ENCODE peak calls at places on chromosomes 12 and 14, in four cellular contexts. J, L, Z and W are unnamed samples. For H3K36me3, the result is how much of the 10 kb centered on the place peaks cover.

GRCh38 chr12:56261503-56262230 is 3.5 kb upstream of the ANKRD52 start:
- DNase-seq in J (peak), L (peak), Z (no peak), W (no peak)

GRCh38 chr12:69896653-69897381 is 71.8 kb downstream of the MYRFL start:
- DNase-seq in J (no peak), L (no peak), Z (no peak), W (no peak)

GRCh38 chr12:24997970-24998582 is 49.2 kb upstream of the BCAT1 start:
- DNase-seq in J (peak), L (no peak), Z (peak), W (peak)

GRCh38 chr14:93232159-93232558 is 25.1 kb downstream of the UBR7 start:
- DNase-seq in J (no peak), L (no peak), Z (no peak), W (no peak)

GRCh38 chr12:91492648-91493047 is 310.0 kb upstream of the DCN start:
- DNase-seq in J (no peak), L (no peak), Z (peak), W (no peak)

GRCh38 chr14:20412876-20413784 is at the start of gene TEP1:
- DNase-seq in J (peak), L (peak), Z (peak), W (peak)

GRCh38 chr14:44204061-44204815 is 302.8 kb downstream of the FSCB start:
- DNase-seq in J (peak), L (no peak), Z (no peak), W (no peak)

GRCh38 chr14:50082308-50082742 is 34.0 kb downstream of the VCPKMT start:
- DNase-seq in J (no peak), L (no peak), Z (no peak), W (no peak)

GRCh38 chr12:5037795-5038357 is 5.8 kb upstream of the KCNA5 start:
- DNase-seq in J (no peak), L (no peak), Z (no peak), W (no peak)

GRCh38 chr14:22838631-22839041 is 2.3 kb downstream of the MMP14 start:
- DNase-seq in J (peak), L (no peak), Z (no peak), W (no peak)

GRCh38 chr12:130307859-130308258 is 29.8 kb upstream of the PIWIL1 start:
- DNase-seq in J (no peak), L (no peak), Z (no peak), W (no peak)

GRCh38 chr12:130300090-130300489 is 37.6 kb upstream of the PIWIL1 start:
- DNase-seq in J (no peak), L (no peak), Z (peak), W (no peak)

GRCh38 chr12:130300725-130301124 is 37.0 kb upstream of the PIWIL1 start:
- DNase-seq in J (no peak), L (no peak), Z (no peak), W (no peak)

GRCh38 chr12:130301577-130301976 is 36.1 kb upstream of the PIWIL1 start:
- DNase-seq in J (no peak), L (no peak), Z (no peak), W (no peak)

DNA sequence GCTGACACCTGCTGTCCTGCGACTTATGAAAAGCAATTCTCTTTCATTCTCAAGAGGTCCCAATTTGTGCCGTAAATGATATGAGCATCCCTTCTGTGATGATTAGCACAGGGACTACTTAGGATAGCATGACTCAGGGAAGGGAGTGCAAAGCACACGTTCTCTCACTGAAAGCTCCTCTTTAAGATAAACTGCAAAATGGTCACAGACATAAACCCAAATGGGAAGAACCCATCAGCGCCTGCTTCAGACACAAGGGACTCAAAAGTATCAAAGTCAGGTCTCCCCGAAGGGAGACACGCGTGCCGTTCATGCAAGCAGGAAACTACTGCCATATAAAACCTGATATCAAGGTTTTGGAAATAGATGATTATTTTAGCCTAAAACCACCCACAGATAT is 33.9 kb upstream of the PIWIL1 start:
- DNase-seq in J (no peak), L (no peak), Z (no peak), W (no peak)
- TF ChIP-seq CTCF in J (no peak), L (no peak), Z (no peak), W (no peak)

GRCh38 chr12:49641748-49642369 is 18.5 kb downstream of the PRPF40B start:
- DNase-seq in J (no peak), L (no peak), Z (no peak), W (no peak)
- H3K36me3 ChIP-seq in J (under half), L (under half), Z (under half), W (under half)

GRCh38 chr14:61280092-61280525 is 1.0 kb downstream of the TMEM30B start:
- DNase-seq in J (no peak), L (no peak), Z (no peak), W (no peak)

GRCh38 chr14:61281186-61281676 is at the start of gene TMEM30B:
- DNase-seq in J (no peak), L (no peak), Z (no peak), W (no peak)

GRCh38 chr14:61281911-61282310 is 773 bp upstream of the TMEM30B start:
- DNase-seq in J (no peak), L (no peak), Z (no peak), W (no peak)

GRCh38 chr14:61282746-61283145 is 1.6 kb upstream of the TMEM30B start:
- DNase-seq in J (no peak), L (no peak), Z (no peak), W (no peak)

DNA sequence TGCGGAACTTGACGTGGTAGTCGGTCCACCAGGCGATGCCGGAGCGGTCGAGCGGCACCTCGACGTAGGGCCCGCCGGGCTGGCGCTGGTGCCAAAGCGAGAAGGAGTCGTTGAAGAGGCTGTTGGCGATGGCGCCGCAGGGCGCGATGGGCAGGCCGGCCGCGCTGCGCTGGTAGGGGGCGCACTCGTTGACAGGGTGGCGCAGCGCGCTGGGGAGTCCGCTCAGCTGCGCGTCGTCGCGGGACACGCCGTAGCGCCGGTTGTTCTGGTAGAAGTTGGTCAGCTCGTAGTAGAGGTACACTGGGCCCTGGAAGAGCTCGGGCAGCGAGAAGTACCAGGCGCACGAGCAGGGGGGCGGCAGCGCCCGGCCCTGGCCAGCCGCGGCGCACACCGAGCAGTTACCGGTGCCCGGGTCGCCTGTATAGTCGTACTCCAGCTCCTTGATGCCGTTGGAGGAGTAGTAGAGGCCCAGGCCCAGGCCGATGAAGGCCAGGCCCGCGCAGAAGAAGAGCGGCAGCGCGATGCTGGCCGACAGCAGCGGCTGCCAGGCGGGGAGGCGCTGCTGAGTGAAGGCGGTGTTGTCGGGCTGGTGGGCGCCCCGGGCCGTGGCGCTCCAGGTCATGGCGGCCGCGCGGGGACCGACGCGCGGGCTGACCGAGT is 482 bp downstream of the TMEM30B start:
- DNase-seq in J (peak), L (no peak), Z (peak), W (peak)
- H3K4me3 ChIP-seq in J (peak), L (no peak), Z (peak), W (no peak)

GRCh38 chr12:6110006-6110405 is 14.5 kb downstream of the VWF start:
- DNase-seq in J (no peak), L (no peak), Z (no peak), W (no peak)

GRCh38 chr12:6104842-6105241 is 19.6 kb downstream of the VWF start:
- DNase-seq in J (no peak), L (no peak), Z (no peak), W (no peak)

GRCh38 chr12:6104027-6104426 is 20.4 kb downstream of the VWF start:
- DNase-seq in J (no peak), L (no peak), Z (no peak), W (no peak)

GRCh38 chr12:6112004-6112403 is 12.5 kb downstream of the VWF start:
- DNase-seq in J (no peak), L (no peak), Z (no peak), W (no peak)

DNA sequence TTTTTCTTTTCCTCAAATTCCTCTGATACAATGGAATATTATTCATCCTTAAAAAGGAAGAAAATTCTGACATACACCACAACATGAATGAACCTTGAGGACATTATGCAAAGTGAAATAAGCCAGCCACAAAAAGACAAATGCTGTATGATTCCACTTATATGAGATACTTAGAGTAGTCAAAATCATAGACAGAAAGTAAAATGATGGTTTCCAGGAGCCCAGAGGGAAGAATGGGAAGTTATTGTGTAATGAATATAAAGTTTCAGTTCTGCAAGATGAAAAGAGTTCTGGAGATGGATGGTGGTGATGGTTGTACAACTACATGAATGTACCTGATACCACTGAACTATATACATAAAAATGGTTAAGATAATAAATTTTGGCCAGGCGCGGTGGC is 18.3 kb downstream of the VWF start:
- DNase-seq in J (no peak), L (no peak), Z (no peak), W (no peak)
- TF ChIP-seq CTCF in J (no peak), L (no peak), Z (no peak), W (no peak)

GRCh38 chr14:64929003-64929337 is 13.6 kb downstream of the GPX2 start:
- DNase-seq in J (no peak), L (no peak), Z (no peak), W (no peak)
- H3K36me3 ChIP-seq in J (under half), L (half or more), Z (under half), W (under half)

GRCh38 chr14:64721899-64722298 is 17.7 kb downstream of the PLEKHG3 start:
- DNase-seq in J (no peak), L (no peak), Z (no peak), W (no peak)
- H3K4me3 ChIP-seq in J (no peak), L (no peak), Z (no peak), W (no peak)

GRCh38 chr12:120856980-120857379 is 47.2 kb downstream of the SPPL3 start:
- DNase-seq in J (no peak), L (peak), Z (no peak), W (no peak)
- TF ChIP-seq CTCF in J (peak), L (peak), Z (peak), W (peak)

DNA sequence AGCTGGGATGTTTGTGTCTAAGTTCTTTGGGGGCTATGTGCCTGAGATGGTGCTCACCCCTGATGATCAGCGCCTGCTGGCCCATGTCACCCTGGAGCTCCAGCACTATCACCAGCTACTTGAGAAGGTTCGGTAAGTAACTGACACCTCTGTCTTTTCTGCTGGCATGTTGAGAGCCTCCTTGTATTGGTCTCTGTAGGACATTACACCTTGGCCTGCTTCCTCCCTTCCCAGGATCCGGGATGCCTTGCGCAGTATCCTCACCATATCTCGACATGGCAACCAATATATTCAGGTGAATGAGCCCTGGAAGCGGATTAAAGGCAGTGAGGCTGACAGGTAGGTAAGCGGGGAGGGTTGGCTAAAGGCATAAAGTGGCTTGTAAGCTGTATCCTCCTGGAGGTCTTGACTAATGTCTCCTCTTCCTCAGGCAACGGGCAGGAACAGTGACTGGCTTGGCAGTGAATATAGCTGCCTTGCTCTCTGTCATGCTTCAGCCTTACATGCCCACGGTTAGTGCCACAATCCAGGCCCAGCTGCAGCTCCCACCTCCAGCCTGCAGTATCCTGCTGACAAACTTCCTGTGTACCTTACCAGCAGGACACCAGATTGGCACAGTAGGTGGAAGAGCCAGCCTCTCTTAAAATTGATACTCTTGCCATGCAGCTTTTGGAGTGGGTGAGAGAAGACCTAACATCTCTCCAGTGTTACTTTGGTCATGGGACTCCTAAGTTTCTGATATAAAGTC is 5.4 kb downstream of the DDIT3 start:
- DNase-seq in J (no peak), L (no peak), Z (no peak), W (no peak)
- H3K36me3 ChIP-seq in J (half or more), L (half or more), Z (under half), W (under half)

GRCh38 chr12:80701388-80701787 is 6.0 kb upstream of the MYF6 start:
- DNase-seq in J (no peak), L (no peak), Z (no peak), W (no peak)

GRCh38 chr12:80704430-80704829 is 3.0 kb upstream of the MYF6 start:
- DNase-seq in J (no peak), L (no peak), Z (peak), W (no peak)

GRCh38 chr12:80700327-80700726 is 7.1 kb upstream of the MYF6 start:
- DNase-seq in J (no peak), L (no peak), Z (no peak), W (no peak)

GRCh38 chr12:80698847-80699542 is 8.4 kb upstream of the MYF6 start:
- DNase-seq in J (no peak), L (no peak), Z (no peak), W (no peak)

DNA sequence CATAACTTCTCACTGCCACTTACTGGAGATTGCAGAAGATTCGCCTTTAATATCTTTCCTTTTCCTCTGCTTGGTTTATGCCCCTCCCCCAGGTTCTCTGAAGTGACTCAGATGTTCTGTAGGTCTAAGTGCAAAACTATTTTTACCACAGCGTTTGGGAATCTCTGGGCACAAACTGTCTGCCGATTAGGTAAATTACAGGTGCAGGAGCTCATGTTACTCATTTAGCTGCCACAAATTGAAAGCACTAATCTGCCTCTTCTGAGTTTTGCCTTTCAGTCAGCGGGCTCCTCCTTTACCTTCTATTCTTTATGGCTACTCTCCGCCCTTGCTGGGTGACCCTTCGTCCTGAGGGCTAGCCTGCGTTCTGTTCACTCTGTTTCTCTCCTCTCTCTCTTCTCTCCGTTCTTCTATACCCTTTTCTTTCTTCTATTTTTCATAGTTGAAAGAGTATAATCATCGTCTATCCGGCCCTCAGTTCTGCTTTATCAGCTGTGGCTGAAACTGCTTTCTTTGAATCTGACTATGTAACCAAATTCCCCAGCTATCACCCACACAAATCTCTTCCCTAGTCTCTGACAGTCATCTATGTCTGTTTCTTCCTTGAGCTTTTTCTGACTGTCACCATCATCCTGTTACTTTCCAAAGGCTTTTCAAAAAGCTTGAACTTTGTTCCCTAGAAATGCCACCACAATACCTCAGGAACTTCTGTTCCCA is 4.4 kb upstream of the MYF6 start:
- DNase-seq in J (peak), L (no peak), Z (no peak), W (peak)
- H3K4me3 ChIP-seq in J (peak), L (no peak), Z (no peak), W (peak)

GRCh38 chr14:59707778-59708635 is 131.4 kb upstream of the CCDC175 start:
- DNase-seq in J (no peak), L (no peak), Z (no peak), W (no peak)
- TF ChIP-seq CTCF in J (no peak), L (no peak), Z (no peak), W (no peak)